ENCODE peak calls at places on chromosomes 12 and 14, in five cellular contexts. H, L, I, X and R are unnamed samples.

GRCh38 chr14:36510078-36510799 is 9.8 kb downstream of the NKX2-1 start:
- DNase-seq in I (no peak), L (no peak), X (no peak), H (no peak), R (peak; percentile 63)

GRCh38 chr12:76032043-76032981 is 736 bp upstream of the PHLDA1 start:
- DNase-seq in I (no peak), X (peak; percentile 79), L (no peak), H (no peak), R (peak; percentile 73)

GRCh38 chr12:71846322-71846940 is 6.9 kb downstream of the TBC1D15 start:
- DNase-seq in I (no peak), L (no peak), X (peak; percentile 61), H (no peak), R (no peak)

GRCh38 chr12:61676520-61676919 is 583.7 kb upstream of the USP15 start:
- DNase-seq in L (no peak), H (no peak), I (no peak), X (no peak), R (no peak)

GRCh38 chr12:6943719-6944380 is at the start of the genes C12orf57 and RNU7-1:
- DNase-seq in L (peak; percentile 76), X (peak; percentile 96), I (peak; percentile 91), H (peak; percentile 91), R (peak; percentile 97)

GRCh38 chr12:127149226-127149964 is 1117.6 kb upstream of the TMEM132C start:
- DNase-seq in H (no peak), X (peak; percentile 43), L (no peak), I (no peak), R (no peak)

GRCh38 chr12:107317751-107318553 is 224.6 kb upstream of the CRY1 start:
- DNase-seq in L (peak; percentile 90), H (peak; percentile 55), I (peak; percentile 85), X (peak; percentile 72), R (peak; percentile 96)

GRCh38 chr12:114163766-114164165 is 197.6 kb upstream of the RBM19 start:
- DNase-seq in H (no peak), L (no peak), X (no peak), I (no peak), R (no peak)

GRCh38 chr14:61416587-61416986 is 95.2 kb downstream of the PRKCH start:
- DNase-seq in X (no peak), I (no peak), H (no peak), L (no peak), R (no peak)

GRCh38 chr12:11040162-11040561 is 9.0 kb upstream of the TAS2R31 start:
- DNase-seq in H (no peak), I (no peak), L (no peak), X (no peak), R (no peak)

GRCh38 chr12:77728018-77728417 is 102.7 kb upstream of the NAV3 start:
- DNase-seq in L (no peak), X (no peak), I (no peak), H (no peak), R (no peak)

GRCh38 chr12:82996168-82996812 is 309.6 kb downstream of the TMTC2 start:
- DNase-seq in I (no peak), L (no peak), H (no peak), X (no peak), R (no peak)

GRCh38 chr12:123529636-123530035 is 3.9 kb downstream of the RILPL1 start:
- DNase-seq in L (no peak), I (no peak), X (no peak), H (peak; percentile 88), R (no peak)

GRCh38 chr12:123532808-123533649 is 490 bp downstream of the RILPL1 start:
- DNase-seq in I (peak; percentile 77), X (peak; percentile 68), L (peak; percentile 58), H (peak; percentile 65), R (peak; percentile 66)

GRCh38 chr12:123532021-123532420 is 1.5 kb downstream of the RILPL1 start:
- DNase-seq in L (no peak), X (peak; percentile 13), H (no peak), I (no peak), R (no peak)

GRCh38 chr12:123530683-123531082 is 2.8 kb downstream of the RILPL1 start:
- DNase-seq in L (no peak), X (no peak), H (no peak), I (no peak), R (no peak)

DNA sequence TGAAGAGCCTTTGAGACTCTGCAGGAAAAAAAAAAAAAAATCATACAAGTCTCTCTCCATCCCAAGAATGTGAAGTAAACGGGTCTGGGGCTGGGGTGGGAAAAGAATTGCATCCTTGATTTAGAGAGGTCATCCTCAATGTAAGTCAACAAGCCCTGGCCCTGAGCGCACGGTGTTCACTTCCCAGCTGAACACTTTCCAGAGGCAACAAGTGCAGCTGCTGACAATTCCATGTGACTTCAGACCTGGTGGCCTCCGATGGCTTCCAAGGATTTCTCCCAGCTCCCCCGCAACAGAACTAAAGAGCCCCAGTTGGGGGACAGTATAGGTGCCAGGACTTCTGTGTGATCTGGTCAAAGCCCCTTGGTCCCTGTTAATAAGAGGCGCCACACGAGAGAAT is 2.4 kb downstream of the RILPL1 start:
- DNase-seq in X (no peak), L (no peak), I (no peak), H (no peak), R (no peak)
- H2BK12ac ChIP-seq in X (no peak overlapping the region), L (no peak overlapping the region), I (no peak overlapping the region), H (no peak overlapping the region), R (no peak overlapping the region)

DNA sequence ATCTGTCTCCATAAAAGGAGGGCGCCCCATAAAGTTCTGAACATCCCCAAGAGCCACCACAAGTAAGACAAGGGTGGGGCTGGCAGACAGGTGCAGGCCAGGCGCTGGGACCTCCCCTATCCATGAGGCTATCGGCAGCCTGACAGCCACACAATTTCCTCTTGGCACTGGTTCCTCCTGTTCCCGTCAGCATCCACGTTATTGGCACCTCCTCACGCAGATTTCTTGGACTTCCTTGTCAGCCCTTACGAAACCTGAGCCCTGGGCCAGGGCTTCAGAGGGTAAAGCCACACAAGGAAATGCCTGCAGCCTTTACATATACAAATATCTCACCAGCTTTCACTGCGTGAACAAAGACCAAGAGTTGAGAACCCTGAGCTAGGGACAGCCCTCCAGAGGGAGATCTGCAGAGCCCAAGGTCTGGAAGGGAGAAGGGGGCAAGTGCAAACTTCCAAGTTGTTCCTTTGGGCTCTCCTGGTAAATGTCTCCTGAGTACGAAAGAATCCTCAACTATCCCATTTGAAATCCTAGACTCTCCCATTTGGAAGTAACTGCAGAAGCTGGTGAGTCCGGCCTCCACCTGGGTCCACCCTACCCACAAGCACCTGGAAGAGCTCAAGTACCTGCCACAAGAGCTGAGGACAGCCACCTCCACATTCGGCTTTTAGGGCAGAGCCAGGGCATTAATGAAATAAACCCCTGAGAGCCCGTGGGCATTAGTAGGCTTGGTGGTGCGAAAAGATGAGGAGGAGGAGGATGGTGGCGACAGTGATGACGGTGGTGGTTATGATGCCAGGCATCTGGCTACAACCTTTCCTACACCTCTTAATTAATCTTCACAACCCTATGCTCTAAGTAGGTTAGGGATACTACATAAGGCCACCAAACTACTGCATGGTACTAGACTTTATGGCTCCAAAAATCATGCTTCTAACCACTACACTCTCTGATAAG is 5.5 kb upstream of the TC2N start:
- DNase-seq in H (no peak), X (no peak), L (no peak), I (no peak), R (no peak)
- H2BK12ac ChIP-seq in H (no peak overlapping the region), X (no peak overlapping the region), L (no peak overlapping the region), I (no peak overlapping the region), R (no peak overlapping the region)

GRCh38 chr14:88681755-88682494 is 110.8 kb downstream of the EML5 start:
- DNase-seq in L (no peak), H (no peak), X (no peak), I (no peak), R (no peak)
- H2BK12ac ChIP-seq in L (no peak overlapping the region), H (no peak overlapping the region), X (no peak overlapping the region), I (no peak overlapping the region), R (no peak overlapping the region)

GRCh38 chr12:129676411-129676810 is 227.4 kb downstream of the TMEM132D start:
- DNase-seq in I (no peak), H (no peak), X (no peak), L (no peak), R (no peak)
- H2BK12ac ChIP-seq in I (no peak overlapping the region), H (no peak overlapping the region), X (no peak overlapping the region), L (no peak overlapping the region), R (no peak overlapping the region)

GRCh38 chr14:51116682-51117081 is 21.8 kb upstream of the TRIM9 start:
- DNase-seq in H (no peak), L (no peak), X (no peak), I (no peak), R (no peak)

GRCh38 chr14:51117579-51117978 is 22.7 kb upstream of the TRIM9 start:
- DNase-seq in L (no peak), I (no peak), X (no peak), H (no peak), R (no peak)

GRCh38 chr14:51121096-51121495 is 26.2 kb upstream of the TRIM9 start:
- DNase-seq in H (no peak), X (no peak), I (no peak), L (no peak), R (no peak)

GRCh38 chr14:51118993-51119392 is 24.1 kb upstream of the TRIM9 start:
- DNase-seq in X (no peak), L (no peak), I (no peak), H (no peak), R (no peak)

DNA sequence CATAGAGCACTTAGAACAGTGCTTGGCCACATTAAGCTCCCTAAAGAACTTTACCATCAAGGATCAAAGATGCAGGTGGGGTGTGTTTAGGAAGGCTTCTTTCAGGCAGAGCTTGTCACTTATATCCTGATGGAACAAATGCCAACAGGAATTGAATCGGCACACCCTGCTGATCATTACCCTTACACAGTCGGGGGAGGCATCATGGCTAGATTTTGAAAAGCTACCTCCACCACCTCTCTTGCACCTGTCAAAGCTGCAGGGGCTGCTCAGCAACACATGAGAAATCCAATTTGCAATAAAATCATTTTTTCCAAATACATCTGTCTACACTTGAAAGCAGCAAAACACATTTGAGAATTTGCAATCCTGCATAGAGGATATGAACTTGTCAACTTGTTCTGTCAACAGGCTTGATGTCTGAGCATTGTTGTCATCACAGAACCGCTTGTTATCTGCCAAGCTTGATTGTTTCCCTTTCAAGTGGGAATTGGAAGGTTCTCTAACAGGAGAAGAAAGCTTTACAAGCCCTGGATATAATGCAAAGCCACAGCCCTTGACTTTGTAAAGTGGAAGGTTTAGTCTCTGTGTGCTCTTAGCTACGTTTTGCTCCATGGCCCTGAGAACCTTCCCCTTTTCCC is 24.6 kb upstream of the TRIM9 start:
- DNase-seq in H (no peak), I (no peak), X (no peak), L (no peak), R (no peak)
- H2BK12ac ChIP-seq in H (no peak overlapping the region), I (no peak overlapping the region), X (no peak overlapping the region), L (no peak overlapping the region), R (no peak overlapping the region)